ENCODE peak calls at places on chromosomes 13 and 19, in six cellular contexts. L, Q, P, W, S and V are unnamed samples.

GRCh38 chr13:33099860-33100259 is 83.6 kb downstream of the KL start:
- DNase-seq in Q (no peak), S (no peak), W (no peak), P (no peak), L (no peak), V (no peak)

GRCh38 chr13:94154362-94154761 is 325.1 kb downstream of the DCT start:
- DNase-seq in W (peak; percentile 83), P (peak; percentile 49), L (no peak), Q (peak; percentile 54), S (peak; percentile 24), V (no peak)

GRCh38 chr13:110421696-110422395 is 114.8 kb downstream of the COL4A2 start:
- DNase-seq in P (no peak), S (no peak), L (no peak), Q (peak; percentile 78), W (peak; percentile 68), V (no peak)

GRCh38 chr13:77431449-77431848 is 104.1 kb upstream of the SCEL start:
- DNase-seq in W (no peak), S (no peak), P (no peak), Q (no peak), L (no peak), V (no peak)

GRCh38 chr19:11581740-11582139 is 4.3 kb upstream of the ACP5 start:
- DNase-seq in S (no peak), P (no peak), W (peak; percentile 46), Q (peak; percentile 91), L (no peak), V (no peak)

GRCh38 chr13:37889102-37889501 is 19.5 kb upstream of the TRPC4 start:
- DNase-seq in Q (no peak), L (no peak), P (no peak), S (no peak), W (peak; percentile 8), V (no peak)

GRCh38 chr19:51098366-51099069 is 9.7 kb downstream of the CTU1 start:
- DNase-seq in S (no peak), L (no peak), Q (peak; percentile 43), P (no peak), W (peak; percentile 35), V (no peak)

GRCh38 chr19:4375620-4376228 is 24.6 kb downstream of the SH3GL1 start:
- DNase-seq in W (peak; percentile 85), S (no peak), P (peak; percentile 69), L (peak; percentile 54), Q (peak; percentile 93), V (peak; percentile 61)

GRCh38 chr13:90800082-90800746 is 547.3 kb upstream of the MIR17HG start:
- DNase-seq in W (peak; percentile 91), P (peak; percentile 29), L (no peak), S (peak; percentile 18), Q (no peak), V (no peak)

GRCh38 chr19:1651548-1652394 is 644 bp downstream of the TCF3 start:
- DNase-seq in S (peak; percentile 47), L (peak; percentile 39), W (peak; percentile 42), P (peak; percentile 59), Q (peak; percentile 96), V (no peak)

GRCh38 chr13:30737511-30738342 is 2.4 kb downstream of the ALOX5AP start:
- DNase-seq in P (no peak), L (no peak), W (no peak), S (no peak), Q (peak; percentile 14), V (no peak)

GRCh38 chr19:19113040-19113541 is 25.2 kb downstream of the TMEM161A start:
- DNase-seq in W (peak; percentile 46), S (no peak), P (no peak), Q (peak; percentile 94), L (no peak), V (no peak)
- TF ChIP-seq CTCF in W (no peak), S (no peak), P (no peak), Q (no peak), L (no peak), V (no peak)

GRCh38 chr19:13934785-13935109 is 3.5 kb downstream of the PODNL1 start:
- DNase-seq in P (no peak), L (no peak), Q (peak; percentile 5), S (no peak), W (no peak), V (no peak)

GRCh38 chr19:13937479-13938360 is 497 bp downstream of the PODNL1 start:
- DNase-seq in L (no peak), Q (peak; percentile 91), S (no peak), P (no peak), W (no peak), V (no peak)

GRCh38 chr19:13932911-13933393 is 5.3 kb downstream of the PODNL1 start:
- DNase-seq in Q (peak; percentile 56), L (no peak), S (no peak), W (no peak), P (no peak), V (no peak)

GRCh38 chr19:13935765-13936486 is 2.3 kb downstream of the PODNL1 start:
- DNase-seq in L (no peak), P (no peak), S (no peak), Q (peak; percentile 86), W (peak; percentile 34), V (no peak)

DNA sequence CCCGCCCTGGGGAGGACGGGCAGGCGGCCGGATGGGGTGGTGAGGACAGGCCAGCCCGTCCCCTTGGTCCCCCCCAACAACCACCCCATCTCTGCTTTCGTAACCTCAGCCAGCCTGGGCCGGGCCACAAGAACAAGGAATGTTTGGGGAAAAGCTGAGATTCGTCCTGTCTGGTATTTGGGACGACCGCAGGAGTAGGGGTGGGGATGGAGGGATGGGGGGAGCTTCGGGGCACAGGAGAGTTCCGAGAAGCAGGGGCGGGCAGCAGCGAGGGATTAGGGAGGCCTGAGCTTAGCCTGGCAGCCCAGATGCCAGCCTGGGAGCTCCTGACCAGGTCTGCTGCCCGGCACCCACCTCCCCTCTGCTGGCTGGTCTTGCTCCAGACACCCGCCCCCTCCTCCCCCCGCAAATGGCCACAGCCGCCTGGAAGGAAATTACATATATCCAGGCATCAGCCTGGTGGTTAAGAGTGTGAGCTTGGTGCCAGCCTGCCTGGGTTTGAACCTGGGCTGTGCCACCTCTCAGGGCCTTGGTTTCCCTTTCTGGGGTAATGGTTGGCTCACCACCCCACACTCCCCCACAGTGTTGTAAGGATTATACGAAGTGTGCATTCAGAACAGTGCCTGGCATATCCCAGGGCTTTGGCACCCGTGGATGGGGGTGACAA is at the start of gene PODNL1:
- DNase-seq in Q (peak; percentile 97), L (no peak), P (no peak), S (no peak), W (peak; percentile 84), V (no peak)
- TF ChIP-seq CTCF in Q (no peak), L (no peak), P (no peak), S (no peak), W (no peak), V (no peak)

GRCh38 chr19:48887861-48888612 is 10.5 kb downstream of the TULP2 start:
- DNase-seq in W (no peak), Q (no peak), P (no peak), L (no peak), S (no peak), V (no peak)
- TF ChIP-seq CTCF in W (no peak), Q (no peak), P (no peak), L (no peak), S (no peak), V (no peak)

GRCh38 chr13:43883636-43884035 is 3.9 kb downstream of the LACC1 start:
- DNase-seq in S (no peak), P (no peak), W (no peak), Q (no peak), L (no peak), V (no peak)
- TF ChIP-seq CTCF in S (no peak), P (no peak), W (no peak), Q (no peak), L (no peak), V (no peak)

DNA sequence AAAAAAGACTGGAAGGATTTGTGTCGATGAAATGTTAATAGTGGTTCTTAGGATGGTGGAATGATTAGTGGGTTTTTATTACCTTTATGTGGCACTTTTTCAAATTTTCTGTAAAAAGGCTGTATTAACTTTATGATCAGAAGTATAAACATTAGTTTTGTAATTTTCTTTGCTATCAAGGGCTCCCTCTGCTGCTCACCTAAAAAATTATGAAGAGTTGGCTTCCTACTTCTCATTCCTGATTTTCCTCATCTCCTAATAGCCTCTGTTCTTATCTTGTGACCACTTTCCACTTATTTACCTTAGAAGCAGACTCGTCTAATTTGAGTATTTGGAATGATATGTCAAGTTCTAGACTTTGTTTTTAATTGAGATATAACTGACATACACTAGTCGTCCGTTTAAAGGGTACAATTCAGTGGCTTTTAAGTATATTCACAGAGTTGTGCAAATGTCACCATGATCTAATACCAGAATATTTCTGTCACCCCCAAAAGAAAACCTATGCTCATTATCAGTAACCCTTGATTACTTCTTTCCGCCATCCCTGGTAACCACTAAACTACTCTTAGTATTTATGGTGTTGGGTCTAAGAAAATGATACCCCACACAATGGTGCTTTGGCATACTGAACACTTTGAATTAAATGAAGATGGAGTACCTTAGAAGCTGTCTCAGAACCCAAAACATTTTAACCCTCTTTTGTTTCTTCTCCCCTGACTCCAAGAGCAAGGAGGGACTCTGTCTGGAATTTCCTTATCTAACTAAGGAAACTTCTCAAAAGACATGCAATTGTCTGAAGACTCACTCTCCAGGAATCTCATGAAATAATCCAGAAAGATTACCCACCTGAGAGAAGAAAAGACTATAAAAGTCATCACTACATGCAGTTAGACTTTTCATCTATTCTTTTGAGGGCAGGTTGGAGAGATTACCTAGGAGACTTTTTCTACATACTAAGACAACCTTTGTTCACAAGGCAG is 311.3 kb downstream of the DLEU7 start:
- DNase-seq in Q (peak; percentile 53), L (no peak), W (peak; percentile 67), P (no peak), S (no peak), V (no peak)
- TF ChIP-seq CTCF in Q (peak; percentile 67), L (peak; percentile 50), W (peak; percentile 50), P (peak; percentile 29), S (peak; percentile 45), V (no peak)